ENCODE peak calls at places on chromosomes 7 and 10, in four cellular contexts. A is naive thymus-derived CD8-positive, alpha-beta T cell; G is GM23248; R is T follicular helper cell. Y is an unnamed sample.

GRCh38 chr7:85714182-85714581 is 527.3 kb upstream of the SEMA3D start:
- DNase-seq in G (no peak), A (no peak), R (no peak), Y (no peak)

GRCh38 chr10:79061441-79062315 is 7.1 kb upstream of the ZMIZ1 start:
- DNase-seq in R (no peak), G (no peak), A (no peak), Y (no peak)

GRCh38 chr7:5424689-5425506 is 1.3 kb upstream of the TNRC18 start:
- DNase-seq in G (peak; percentile 76), R (no peak), A (no peak), Y (peak; percentile 54)

GRCh38 chr7:132464740-132465139 is 111.5 kb downstream of the PLXNA4 start:
- DNase-seq in G (peak; percentile 17), A (no peak), R (no peak), Y (no peak)

GRCh38 chr10:74738985-74739567 is 87.3 kb upstream of the KAT6B start:
- DNase-seq in A (no peak), G (peak; percentile 10), R (no peak), Y (no peak)

GRCh38 chr7:88668591-88668990 is 90.9 kb upstream of the ZNF804B start:
- DNase-seq in R (no peak), A (no peak), G (no peak), Y (no peak)

GRCh38 chr10:77872151-77872946 is 54.2 kb downstream of the DLG5 start:
- DNase-seq in A (no peak), G (no peak), R (no peak), Y (no peak)

GRCh38 chr10:94194256-94194655 is 168.5 kb downstream of the NOC3L start:
- DNase-seq in R (no peak), G (peak; percentile 80), A (no peak), Y (no peak)

GRCh38 chr7:146922777-146923176 is 806.2 kb downstream of the CNTNAP2 start:
- DNase-seq in G (no peak), R (no peak), A (no peak), Y (no peak)

GRCh38 chr7:46210467-46210866 is 289.4 kb upstream of the IGFBP3 start:
- DNase-seq in G (peak; percentile 45), A (no peak), R (no peak), Y (no peak)

GRCh38 chr10:113024930-113025329 is 74.9 kb downstream of the TCF7L2 start:
- DNase-seq in G (no peak), A (no peak), R (no peak), Y (no peak)

Y was measured in lung.